ENCODE peak calls at places on chromosome 14, in six cellular contexts. Z is kidney glomerular epithelial cell; B is stimulated activated CD8-positive, alpha-beta memory T cell treated with anti-CD3 and anti-CD28 coated beads, Interleukin-7, amount 100 ng/mL, for 1 hour; M is dorsolateral prefrontal cortex; H is RWPE2; C is stimulated activated CD4-positive, alpha-beta T cell treated with anti-CD3 and anti-CD28 coated beads, Interleukin-2, amount 100 ng/mL, for 48 hours. L is an unnamed sample.

GRCh38 chr14:28344381-28344780 is 422.2 kb upstream of the FOXG1 start:
- DNase-seq in C (no peak), H (no peak), B (no peak), Z (no peak), M (no peak), L (no peak)

GRCh38 chr14:100037351-100037750 is 27.9 kb upstream of the EVL start:
- DNase-seq in Z (no peak), B (no peak), M (no peak), C (no peak), H (no peak), L (no peak)

GRCh38 chr14:65255029-65255545 is 152.8 kb upstream of the MAX start:
- DNase-seq in H (no peak), B (no peak), Z (peak; percentile 54), M (no peak), C (no peak), L (no peak)

GRCh38 chr14:74049886-74050495 is 30.8 kb downstream of the BBOF1 start:
- DNase-seq in H (no peak), B (no peak), M (no peak), C (no peak), Z (no peak), L (peak; percentile 21)

GRCh38 chr14:55794655-55795583 is 214.9 kb downstream of the KTN1 start:
- DNase-seq in B (no peak), M (no peak), H (no peak), C (no peak), Z (no peak), L (no peak)

GRCh38 chr14:78967111-78967809 is 797.1 kb downstream of the NRXN3 start:
- DNase-seq in C (no peak), M (no peak), Z (peak; percentile 4), B (no peak), H (no peak), L (no peak)

GRCh38 chr14:89587128-89587420 is 170.0 kb upstream of the FOXN3 start:
- DNase-seq in C (no peak), M (no peak), B (no peak), Z (no peak), H (no peak), L (no peak)

GRCh38 chr14:95388699-95389098 is 69.0 kb upstream of the CLMN start:
- DNase-seq in B (no peak), C (no peak), H (no peak), Z (no peak), M (no peak), L (no peak)

GRCh38 chr14:23543403-23543802 is 8.2 kb downstream of the ZFHX2 start:
- DNase-seq in B (no peak), M (no peak), H (no peak), Z (no peak), C (no peak), L (no peak)

GRCh38 chr14:65502676-65503124 is 90.2 kb downstream of the FUT8 start:
- DNase-seq in C (no peak), B (no peak), Z (peak; percentile 83), H (no peak), M (no peak), L (no peak)

GRCh38 chr14:30191639-30192279 is 264.1 kb upstream of the PRKD1 start:
- DNase-seq in C (no peak), M (no peak), H (no peak), B (no peak), Z (no peak), L (no peak)

GRCh38 chr14:54840798-54841197 is 61.8 kb downstream of the GCH1 start:
- DNase-seq in C (no peak), Z (no peak), H (no peak), B (no peak), M (no peak), L (no peak)

GRCh38 chr14:100237735-100238418 is 1.1 kb upstream of the YY1 start:
- DNase-seq in H (peak; percentile 64), M (peak; percentile 37), B (no peak), Z (no peak), C (peak; percentile 38), L (peak; percentile 42)

GRCh38 chr14:94100847-94101246 is 9.7 kb upstream of the IFI27 start:
- DNase-seq in C (no peak), M (no peak), H (no peak), Z (peak; percentile 29), B (no peak), L (no peak)

GRCh38 chr14:106790189-106791036 is 1264.0 kb downstream of the TMEM121 start:
- DNase-seq in B (peak; percentile 45), M (no peak), Z (peak; percentile 11), C (peak; percentile 84), H (no peak), L (peak; percentile 12)

GRCh38 chr14:100675664-100676063 is 51.0 kb upstream of the DLK1 start:
- DNase-seq in C (no peak), B (no peak), H (no peak), M (no peak), Z (no peak), L (no peak)

GRCh38 chr14:24678801-24679247 is 44.8 kb upstream of the GZMB start:
- DNase-seq in B (peak; percentile 58), C (peak; percentile 81), Z (peak; percentile 90), H (peak; percentile 85), M (peak; percentile 40), L (peak; percentile 89)

GRCh38 chr14:77979666-77980351 is 179.9 kb downstream of the ADCK1 start:
- DNase-seq in Z (peak; percentile 19), C (no peak), M (no peak), H (no peak), B (no peak), L (peak; percentile 69)

GRCh38 chr14:75979641-75980422 is 2.0 kb downstream of the TGFB3 start:
- DNase-seq in B (no peak), Z (no peak), H (no peak), M (peak; percentile 66), C (no peak), L (peak; percentile 72)

GRCh38 chr14:23544511-23545447 is 6.8 kb downstream of the ZFHX2 start:
- DNase-seq in B (no peak), M (peak; percentile 74), C (no peak), H (no peak), Z (no peak), L (peak; percentile 65)

GRCh38 chr14:52703225-52703624 is 3.8 kb upstream of the PSMC6 start:
- DNase-seq in C (no peak), H (peak; percentile 85), B (no peak), Z (no peak), M (no peak), L (peak; percentile 12)

GRCh38 chr14:23121401-23121800 is 2.3 kb upstream of the CEBPE start:
- DNase-seq in Z (peak; percentile 90), M (no peak), C (no peak), B (no peak), H (no peak), L (peak; percentile 27)

GRCh38 chr14:54106802-54107377 is 150.3 kb upstream of the BMP4 start:
- DNase-seq in Z (no peak), B (no peak), M (no peak), H (no peak), C (no peak), L (no peak)

GRCh38 chr14:20434701-20435453 is 1.1 kb downstream of the KLHL33 start:
- DNase-seq in B (no peak), Z (no peak), H (peak; percentile 69), M (peak; percentile 43), C (no peak), L (peak; percentile 81)

GRCh38 chr14:30214456-30215090 is 286.9 kb upstream of the PRKD1 start:
- DNase-seq in B (no peak), H (no peak), Z (peak; percentile 57), M (no peak), C (no peak), L (peak; percentile 84)

GRCh38 chr14:74579447-74580274 is 32.4 kb downstream of the LTBP2 start:
- DNase-seq in M (no peak), Z (peak; percentile 87), B (no peak), H (peak; percentile 90), C (peak; percentile 27), L (no peak)

GRCh38 chr14:94171208-94171607 is 2.9 kb upstream of the PPP4R4 start:
- DNase-seq in H (no peak), C (no peak), B (no peak), M (no peak), Z (peak; percentile 16), L (no peak)

GRCh38 chr14:100407376-100408102 is 84.4 kb downstream of the SLC25A47 start:
- DNase-seq in C (no peak), H (peak; percentile 59), Z (no peak), B (no peak), M (no peak), L (no peak)

GRCh38 chr14:100640481-100641273 is 53.5 kb upstream of the BEGAIN start:
- DNase-seq in H (no peak), M (no peak), B (peak; percentile 50), Z (no peak), C (peak; percentile 55), L (no peak)

GRCh38 chr14:23406244-23406643 is 1.8 kb downstream of the MYH6 start:
- DNase-seq in M (no peak), C (no peak), B (no peak), Z (no peak), H (no peak), L (peak; percentile 38)

GRCh38 chr14:80491131-80491530 is 279.8 kb upstream of the DIO2 start:
- DNase-seq in H (no peak), C (no peak), Z (no peak), M (peak; percentile 11), B (no peak), L (peak; percentile 34)

GRCh38 chr14:56512521-56512920 is 67.1 kb upstream of the TMEM260 start:
- DNase-seq in M (no peak), H (no peak), Z (no peak), C (no peak), B (no peak), L (no peak)

GRCh38 chr14:59060841-59061240 is 127.6 kb upstream of the DAAM1 start:
- DNase-seq in H (no peak), M (no peak), Z (no peak), C (no peak), B (no peak), L (peak; percentile 24)

GRCh38 chr14:24911324-24912095 is 138.4 kb downstream of the STXBP6 start:
- DNase-seq in B (no peak), C (no peak), Z (no peak), M (no peak), H (no peak), L (peak; percentile 35)

GRCh38 chr14:64234877-64235651 is 59.1 kb downstream of the ESR2 start:
- DNase-seq in M (no peak), C (no peak), H (no peak), B (no peak), Z (peak; percentile 30), L (no peak)